ENCODE peak calls at places on chromosomes 5 and 9, in nine cellular contexts. X is NCI-H774; N is GM18507; U is activated CD8-positive, alpha-beta memory T cell treated with anti-CD3 and anti-CD28 coated beads for 48 hours; H is GM12892; R is neural progenitor cell; L is stomach; S is pancreas; A is tibial artery. Z is an unnamed sample.

GRCh38 chr5:42377496-42377895 is 45.7 kb upstream of the GHR start:
- DNase-seq in X (no peak), N (no peak), U (no peak), H (no peak), R (no peak), L (no peak), S (no peak), A (no peak), Z (no peak)

GRCh38 chr9:135804588-135805421 is 102.5 kb downstream of the CAMSAP1 start:
- DNase-seq in X (no peak), N (no peak), U (no peak), H (no peak), R (no peak), L (no peak), S (no peak), A (no peak), Z (no peak)

GRCh38 chr5:113061851-113062631 is 85.4 kb downstream of the DCP2 start:
- DNase-seq in X (no peak), N (no peak), U (no peak), H (no peak), R (no peak), L (no peak), S (no peak), A (no peak), Z (no peak)

GRCh38 chr5:132258102-132259060 is 885 bp downstream of the PDLIM4 start:
- DNase-seq in X (no peak), N (no peak), U (no peak), H (no peak), R (no peak), L (no peak), S (peak; percentile 18), A (peak; percentile 80), Z (peak; percentile 60)

GRCh38 chr5:59832577-59833301 is 60.8 kb downstream of the PDE4D start:
- DNase-seq in X (no peak), N (no peak), U (no peak), H (no peak), R (no peak), L (no peak), S (no peak), A (no peak), Z (no peak)

GRCh38 chr5:167664222-167664804 is 627.1 kb upstream of the WWC1 start:
- DNase-seq in X (no peak), N (no peak), U (no peak), H (no peak), R (no peak), L (no peak), S (no peak), A (no peak), Z (no peak)

GRCh38 chr9:132555528-132555927 is 26.9 kb upstream of the BARHL1 start:
- DNase-seq in X (no peak), N (no peak), U (no peak), H (no peak), R (peak; percentile 66), L (no peak), S (no peak), A (no peak), Z (no peak)

GRCh38 chr5:102946971-102947370 is 173.0 kb downstream of the GIN1 start:
- DNase-seq in X (no peak), N (no peak), U (no peak), H (no peak), R (peak; percentile 51), L (no peak), S (no peak), A (no peak), Z (no peak)

GRCh38 chr5:139903805-139904565 is 108.4 kb downstream of the PSD2 start:
- DNase-seq in X (no peak), N (peak; percentile 17), U (no peak), H (peak; percentile 64), R (peak; percentile 84), L (no peak), S (no peak), A (peak; percentile 62), Z (no peak)

GRCh38 chr5:124670672-124671592 is 75.5 kb downstream of the ZNF608 start:
- DNase-seq in X (no peak), N (no peak), U (no peak), H (no peak), R (no peak), L (no peak), S (no peak), A (no peak), Z (no peak)

GRCh38 chr5:175379867-175380266 is 64.1 kb downstream of the DRD1 start:
- DNase-seq in X (no peak), N (no peak), U (no peak), H (no peak), R (no peak), L (no peak), S (no peak), A (no peak), Z (no peak)

GRCh38 chr5:179405426-179406030 is 60.3 kb upstream of the ADAMTS2 start:
- DNase-seq in X (no peak), N (no peak), U (no peak), H (no peak), R (no peak), L (no peak), S (no peak), A (no peak), Z (no peak)

GRCh38 chr9:13064060-13064459 is 215.4 kb downstream of the MPDZ start:
- DNase-seq in X (no peak), N (no peak), U (no peak), H (no peak), R (no peak), L (no peak), S (no peak), A (no peak), Z (no peak)

GRCh38 chr5:134975843-134976242 is 8.1 kb downstream of the CATSPER3 start:
- DNase-seq in X (no peak), N (no peak), U (no peak), H (no peak), R (no peak), L (no peak), S (no peak), A (no peak), Z (no peak)

GRCh38 chr5:9533577-9534334 is 12.1 kb downstream of the SEMA5A start:
- DNase-seq in X (no peak), N (no peak), U (no peak), H (no peak), R (no peak), L (no peak), S (no peak), A (no peak), Z (no peak)

GRCh38 chr9:127166651-127167524 is 44.5 kb upstream of the ANGPTL2 start:
- DNase-seq in X (no peak), N (peak; percentile 62), U (no peak), H (peak; percentile 57), R (no peak), L (peak; percentile 26), S (no peak), A (peak; percentile 53), Z (no peak)

GRCh38 chr9:128316421-128316820 is 5.8 kb downstream of the TRUB2 start:
- DNase-seq in X (no peak), N (no peak), U (no peak), H (no peak), R (no peak), L (no peak), S (no peak), A (no peak), Z (no peak)

GRCh38 chr9:121598167-121599000 is 53.0 kb upstream of the DAB2IP start:
- DNase-seq in X (no peak), N (no peak), U (no peak), H (no peak), R (peak; percentile 98), L (peak; percentile 89), S (peak; percentile 79), A (peak; percentile 91), Z (peak; percentile 92)